ENCODE peak calls at places on chromosomes 7 and 10, in nine cellular contexts. One of them, this sample, is unnamed.

GRCh38 chr10:5530846-5531557 is 6.2 kb downstream of the CALML3 start:
- DNase-seq in brain microvascular endothelial cell: no peak
- DNase-seq in B cell: no peak
- DNase-seq in nephron progenitor cell: no peak
- DNase-seq in fibroblast of lung: no peak
- DNase-seq in cardiac muscle cell: no peak
- DNase-seq in neural crest cell: no peak
- DNase-seq in mammary epithelial cell: no peak
- DNase-seq in osteocyte: no peak
- DNase-seq in this sample: no peak

GRCh38 chr10:83142074-83142563 is 997.2 kb upstream of the GHITM start:
- DNase-seq in brain microvascular endothelial cell: no peak
- DNase-seq in B cell: no peak
- DNase-seq in nephron progenitor cell: no peak
- DNase-seq in fibroblast of lung: no peak
- DNase-seq in cardiac muscle cell: no peak
- DNase-seq in neural crest cell: no peak
- DNase-seq in mammary epithelial cell: peak; percentile 8
- DNase-seq in osteocyte: no peak
- DNase-seq in this sample: no peak

GRCh38 chr10:91909178-91909677 is at the start of gene FGFBP3:
- DNase-seq in brain microvascular endothelial cell: peak; percentile 28
- DNase-seq in B cell: no peak
- DNase-seq in nephron progenitor cell: peak; percentile 60
- DNase-seq in fibroblast of lung: peak; percentile 69
- DNase-seq in cardiac muscle cell: peak; percentile 91
- DNase-seq in neural crest cell: peak; percentile 60
- DNase-seq in mammary epithelial cell: peak; percentile 21
- DNase-seq in osteocyte: peak; percentile 66
- DNase-seq in this sample: peak; percentile 35

GRCh38 chr7:99373086-99374066 is 1.2 kb upstream of the ARPC1B start:
- DNase-seq in brain microvascular endothelial cell: no peak
- DNase-seq in B cell: no peak
- DNase-seq in nephron progenitor cell: no peak
- DNase-seq in fibroblast of lung: no peak
- DNase-seq in cardiac muscle cell: no peak
- DNase-seq in neural crest cell: no peak
- DNase-seq in mammary epithelial cell: no peak
- DNase-seq in osteocyte: no peak
- DNase-seq in this sample: no peak

GRCh38 chr7:746074-747061 is 19.3 kb upstream of the PRKAR1B start:
- DNase-seq in brain microvascular endothelial cell: no peak
- DNase-seq in B cell: no peak
- DNase-seq in nephron progenitor cell: no peak
- DNase-seq in fibroblast of lung: no peak
- DNase-seq in cardiac muscle cell: no peak
- DNase-seq in neural crest cell: no peak
- DNase-seq in mammary epithelial cell: no peak
- DNase-seq in osteocyte: no peak
- DNase-seq in this sample: no peak

GRCh38 chr7:133535308-133535707 is 282.4 kb downstream of the EXOC4 start:
- DNase-seq in brain microvascular endothelial cell: no peak
- DNase-seq in B cell: no peak
- DNase-seq in nephron progenitor cell: no peak
- DNase-seq in fibroblast of lung: no peak
- DNase-seq in cardiac muscle cell: no peak
- DNase-seq in neural crest cell: no peak
- DNase-seq in mammary epithelial cell: no peak
- DNase-seq in osteocyte: no peak
- DNase-seq in this sample: no peak

GRCh38 chr10:84783386-84783785 is 455.0 kb downstream of the CCSER2 start:
- DNase-seq in brain microvascular endothelial cell: peak; percentile 49
- DNase-seq in B cell: no peak
- DNase-seq in nephron progenitor cell: peak; percentile 44
- DNase-seq in fibroblast of lung: no peak
- DNase-seq in cardiac muscle cell: peak; percentile 62
- DNase-seq in neural crest cell: peak; percentile 36
- DNase-seq in mammary epithelial cell: peak; percentile 24
- DNase-seq in osteocyte: no peak
- DNase-seq in this sample: peak; percentile 47

GRCh38 chr10:7152982-7153381 is 257.9 kb downstream of the SFMBT2 start:
- DNase-seq in brain microvascular endothelial cell: no peak
- DNase-seq in B cell: no peak
- DNase-seq in nephron progenitor cell: no peak
- DNase-seq in fibroblast of lung: no peak
- DNase-seq in cardiac muscle cell: no peak
- DNase-seq in neural crest cell: no peak
- DNase-seq in mammary epithelial cell: no peak
- DNase-seq in osteocyte: no peak
- DNase-seq in this sample: no peak

GRCh38 chr10:57657164-57657765 is 610.4 kb downstream of the IPMK start:
- DNase-seq in brain microvascular endothelial cell: peak; percentile 59
- DNase-seq in B cell: no peak
- DNase-seq in nephron progenitor cell: peak; percentile 60
- DNase-seq in fibroblast of lung: peak; percentile 56
- DNase-seq in cardiac muscle cell: peak; percentile 78
- DNase-seq in neural crest cell: peak; percentile 48
- DNase-seq in mammary epithelial cell: peak; percentile 30
- DNase-seq in osteocyte: no peak
- DNase-seq in this sample: peak; percentile 32

GRCh38 chr10:52452600-52453493 is 138.8 kb downstream of the DKK1 start:
- DNase-seq in brain microvascular endothelial cell: no peak
- DNase-seq in B cell: no peak
- DNase-seq in nephron progenitor cell: no peak
- DNase-seq in fibroblast of lung: no peak
- DNase-seq in cardiac muscle cell: no peak
- DNase-seq in neural crest cell: no peak
- DNase-seq in mammary epithelial cell: no peak
- DNase-seq in osteocyte: no peak
- DNase-seq in this sample: no peak

GRCh38 chr10:11263039-11263345 is 245.3 kb downstream of the CELF2 start:
- DNase-seq in brain microvascular endothelial cell: no peak
- DNase-seq in B cell: no peak
- DNase-seq in nephron progenitor cell: no peak
- DNase-seq in fibroblast of lung: no peak
- DNase-seq in cardiac muscle cell: no peak
- DNase-seq in neural crest cell: no peak
- DNase-seq in mammary epithelial cell: no peak
- DNase-seq in osteocyte: no peak
- DNase-seq in this sample: no peak

GRCh38 chr7:21365866-21366624 is 61.8 kb upstream of the SP4 start:
- DNase-seq in brain microvascular endothelial cell: peak; percentile 25
- DNase-seq in B cell: no peak
- DNase-seq in nephron progenitor cell: no peak
- DNase-seq in fibroblast of lung: peak; percentile 38
- DNase-seq in cardiac muscle cell: no peak
- DNase-seq in neural crest cell: no peak
- DNase-seq in mammary epithelial cell: peak; percentile 83
- DNase-seq in osteocyte: no peak
- DNase-seq in this sample: no peak

GRCh38 chr10:16798571-16798970 is 18.7 kb downstream of the RSU1 start:
- DNase-seq in brain microvascular endothelial cell: no peak
- DNase-seq in B cell: no peak
- DNase-seq in nephron progenitor cell: no peak
- DNase-seq in fibroblast of lung: no peak
- DNase-seq in cardiac muscle cell: no peak
- DNase-seq in neural crest cell: no peak
- DNase-seq in mammary epithelial cell: no peak
- DNase-seq in osteocyte: no peak
- DNase-seq in this sample: no peak

GRCh38 chr7:100604078-100604975 is 2.2 kb downstream of the PCOLCE start:
- DNase-seq in brain microvascular endothelial cell: peak; percentile 33
- DNase-seq in B cell: peak; percentile 72
- DNase-seq in nephron progenitor cell: peak; percentile 81
- DNase-seq in fibroblast of lung: peak; percentile 71
- DNase-seq in cardiac muscle cell: peak; percentile 80
- DNase-seq in neural crest cell: peak; percentile 67
- DNase-seq in mammary epithelial cell: peak; percentile 42
- DNase-seq in osteocyte: peak; percentile 90
- DNase-seq in this sample: peak; percentile 94

GRCh38 chr7:108293190-108293612 is 163.0 kb downstream of the NRCAM start:
- DNase-seq in brain microvascular endothelial cell: no peak
- DNase-seq in B cell: no peak
- DNase-seq in nephron progenitor cell: no peak
- DNase-seq in fibroblast of lung: no peak
- DNase-seq in cardiac muscle cell: no peak
- DNase-seq in neural crest cell: no peak
- DNase-seq in mammary epithelial cell: no peak
- DNase-seq in osteocyte: no peak
- DNase-seq in this sample: no peak

GRCh38 chr7:155518633-155519032 is 27.7 kb downstream of the CNPY1 start:
- DNase-seq in brain microvascular endothelial cell: no peak
- DNase-seq in B cell: no peak
- DNase-seq in nephron progenitor cell: no peak
- DNase-seq in fibroblast of lung: no peak
- DNase-seq in cardiac muscle cell: no peak
- DNase-seq in neural crest cell: no peak
- DNase-seq in mammary epithelial cell: no peak
- DNase-seq in osteocyte: peak; percentile 59
- DNase-seq in this sample: no peak

GRCh38 chr7:81990395-81990794 is 220.5 kb upstream of the HGF start:
- DNase-seq in brain microvascular endothelial cell: peak; percentile 6
- DNase-seq in B cell: no peak
- DNase-seq in nephron progenitor cell: no peak
- DNase-seq in fibroblast of lung: peak; percentile 11
- DNase-seq in cardiac muscle cell: no peak
- DNase-seq in neural crest cell: no peak
- DNase-seq in mammary epithelial cell: peak; percentile 39
- DNase-seq in osteocyte: no peak
- DNase-seq in this sample: no peak

GRCh38 chr7:39069886-39070881 is 92.5 kb downstream of the POU6F2 start:
- DNase-seq in brain microvascular endothelial cell: no peak
- DNase-seq in B cell: peak; percentile 55
- DNase-seq in nephron progenitor cell: no peak
- DNase-seq in fibroblast of lung: no peak
- DNase-seq in cardiac muscle cell: peak; percentile 38
- DNase-seq in neural crest cell: no peak
- DNase-seq in mammary epithelial cell: no peak
- DNase-seq in osteocyte: no peak
- DNase-seq in this sample: no peak
- TF ChIP-seq CTCF in brain microvascular endothelial cell: no peak
- TF ChIP-seq CTCF in B cell: no peak
- TF ChIP-seq CTCF in nephron progenitor cell: no peak
- TF ChIP-seq CTCF in fibroblast of lung: no peak
- TF ChIP-seq CTCF in cardiac muscle cell: no peak
- TF ChIP-seq CTCF in neural crest cell: no peak
- TF ChIP-seq CTCF in mammary epithelial cell: no peak
- TF ChIP-seq CTCF in osteocyte: no peak
- TF ChIP-seq CTCF in this sample: no peak

GRCh38 chr10:14304029-14304428 is 26.7 kb downstream of the FRMD4A start:
- DNase-seq in brain microvascular endothelial cell: no peak
- DNase-seq in B cell: no peak
- DNase-seq in nephron progenitor cell: no peak
- DNase-seq in fibroblast of lung: no peak
- DNase-seq in cardiac muscle cell: no peak
- DNase-seq in neural crest cell: no peak
- DNase-seq in mammary epithelial cell: no peak
- DNase-seq in osteocyte: no peak
- DNase-seq in this sample: no peak

GRCh38 chr10:14299516-14299915 is 31.2 kb downstream of the FRMD4A start:
- DNase-seq in brain microvascular endothelial cell: no peak
- DNase-seq in B cell: no peak
- DNase-seq in nephron progenitor cell: no peak
- DNase-seq in fibroblast of lung: no peak
- DNase-seq in cardiac muscle cell: no peak
- DNase-seq in neural crest cell: no peak
- DNase-seq in mammary epithelial cell: no peak
- DNase-seq in osteocyte: no peak
- DNase-seq in this sample: no peak

GRCh38 chr10:14296081-14296709 is 34.5 kb downstream of the FRMD4A start:
- DNase-seq in brain microvascular endothelial cell: peak; percentile 78
- DNase-seq in B cell: no peak
- DNase-seq in nephron progenitor cell: peak; percentile 11
- DNase-seq in fibroblast of lung: no peak
- DNase-seq in cardiac muscle cell: no peak
- DNase-seq in neural crest cell: no peak
- DNase-seq in mammary epithelial cell: no peak
- DNase-seq in osteocyte: no peak
- DNase-seq in this sample: no peak

GRCh38 chr10:14306201-14306600 is 24.5 kb downstream of the FRMD4A start:
- DNase-seq in brain microvascular endothelial cell: no peak
- DNase-seq in B cell: no peak
- DNase-seq in nephron progenitor cell: no peak
- DNase-seq in fibroblast of lung: no peak
- DNase-seq in cardiac muscle cell: no peak
- DNase-seq in neural crest cell: no peak
- DNase-seq in mammary epithelial cell: no peak
- DNase-seq in osteocyte: no peak
- DNase-seq in this sample: no peak

GRCh38 chr10:14302035-14302434 is 28.7 kb downstream of the FRMD4A start:
- DNase-seq in brain microvascular endothelial cell: peak; percentile 9
- DNase-seq in B cell: no peak
- DNase-seq in nephron progenitor cell: no peak
- DNase-seq in fibroblast of lung: peak; percentile 22
- DNase-seq in cardiac muscle cell: peak; percentile 2
- DNase-seq in neural crest cell: no peak
- DNase-seq in mammary epithelial cell: peak; percentile 7
- DNase-seq in osteocyte: no peak
- DNase-seq in this sample: no peak
- TF ChIP-seq CTCF in brain microvascular endothelial cell: peak; percentile 71
- TF ChIP-seq CTCF in B cell: peak; percentile 13
- TF ChIP-seq CTCF in nephron progenitor cell: peak; percentile 29
- TF ChIP-seq CTCF in fibroblast of lung: peak; percentile 62
- TF ChIP-seq CTCF in cardiac muscle cell: peak; percentile 66
- TF ChIP-seq CTCF in neural crest cell: peak; percentile 50
- TF ChIP-seq CTCF in mammary epithelial cell: peak; percentile 66
- TF ChIP-seq CTCF in osteocyte: peak; percentile 45
- TF ChIP-seq CTCF in this sample: no peak

GRCh38 chr10:103276941-103277712 is at the start of gene INA:
- DNase-seq in brain microvascular endothelial cell: no peak
- DNase-seq in B cell: no peak
- DNase-seq in nephron progenitor cell: peak; percentile 74
- DNase-seq in fibroblast of lung: peak; percentile 30
- DNase-seq in cardiac muscle cell: peak; percentile 71
- DNase-seq in neural crest cell: peak; percentile 36
- DNase-seq in mammary epithelial cell: peak; percentile 54
- DNase-seq in osteocyte: no peak
- DNase-seq in this sample: peak; percentile 73
- TF ChIP-seq CTCF in brain microvascular endothelial cell: no peak
- TF ChIP-seq CTCF in B cell: no peak
- TF ChIP-seq CTCF in nephron progenitor cell: no peak
- TF ChIP-seq CTCF in fibroblast of lung: no peak
- TF ChIP-seq CTCF in cardiac muscle cell: no peak
- TF ChIP-seq CTCF in neural crest cell: no peak
- TF ChIP-seq CTCF in mammary epithelial cell: no peak
- TF ChIP-seq CTCF in osteocyte: no peak
- TF ChIP-seq CTCF in this sample: no peak

DNA sequence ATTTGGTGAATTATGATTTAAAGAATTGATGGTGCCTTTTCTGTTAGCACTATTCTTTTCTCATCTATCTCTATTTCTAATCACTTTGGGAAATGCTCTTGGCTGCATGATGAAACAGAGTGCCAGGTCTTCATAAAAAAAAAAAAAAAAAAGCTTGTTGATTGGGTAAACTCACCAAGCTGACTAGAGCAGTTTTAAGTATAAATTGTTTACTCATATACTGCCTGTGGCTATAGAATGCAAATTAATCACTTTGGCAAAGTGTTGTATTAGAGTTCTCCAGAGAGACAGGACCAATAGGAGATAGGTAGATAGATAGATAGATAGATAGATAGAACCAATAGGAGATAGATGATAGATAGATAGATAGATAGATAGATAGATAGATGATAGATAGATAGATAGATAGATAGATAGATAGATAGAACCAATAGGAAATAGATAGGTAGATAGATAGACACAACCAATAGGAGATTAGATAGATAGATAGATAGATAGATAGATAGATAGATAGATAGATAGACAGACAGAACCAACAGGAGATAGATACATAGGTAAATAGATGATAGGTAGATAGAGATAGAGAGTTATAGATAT is 20.1 kb upstream of the TBXAS1 start:
- DNase-seq in brain microvascular endothelial cell: no peak
- DNase-seq in B cell: no peak
- DNase-seq in nephron progenitor cell: no peak
- DNase-seq in fibroblast of lung: no peak
- DNase-seq in cardiac muscle cell: no peak
- DNase-seq in neural crest cell: no peak
- DNase-seq in mammary epithelial cell: no peak
- DNase-seq in osteocyte: no peak
- DNase-seq in this sample: no peak
- TF ChIP-seq CTCF in brain microvascular endothelial cell: no peak
- TF ChIP-seq CTCF in B cell: no peak
- TF ChIP-seq CTCF in nephron progenitor cell: no peak
- TF ChIP-seq CTCF in fibroblast of lung: no peak
- TF ChIP-seq CTCF in cardiac muscle cell: no peak
- TF ChIP-seq CTCF in neural crest cell: no peak
- TF ChIP-seq CTCF in mammary epithelial cell: no peak
- TF ChIP-seq CTCF in osteocyte: no peak
- TF ChIP-seq CTCF in this sample: no peak